ENCODE peak calls at places on chromosome 5, in six cellular contexts. E is SK-N-SH, N is sigmoid colon, F is A673, S is body of pancreas, Y is stomach. O is an unnamed sample.

GRCh38 chr5:150407097-150407720 is 5.5 kb downstream of the CD74 start:
- DNase-seq in E (no peak), N (no peak), F (no peak), S (no peak), Y (no peak), O (no peak)

GRCh38 chr5:125115180-125115495 is 368.7 kb upstream of the ZNF608 start:
- DNase-seq in E (no peak), N (no peak), F (no peak), S (no peak), Y (no peak), O (no peak)

GRCh38 chr5:43485406-43485805 is 1.7 kb upstream of the TMEM267 start:
- DNase-seq in E (no peak), N (no peak), F (no peak), S (no peak), Y (no peak), O (no peak)

GRCh38 chr5:97245371-97245770 is 62.3 kb upstream of the RIOK2 start:
- DNase-seq in E (no peak), N (no peak), F (no peak), S (no peak), Y (no peak), O (no peak)

GRCh38 chr5:61280205-61280604 is 51.9 kb upstream of the ZSWIM6 start:
- DNase-seq in E (no peak), N (no peak), F (peak; percentile 67), S (no peak), Y (no peak), O (peak; percentile 62)

GRCh38 chr5:168227973-168228615 is 63.4 kb upstream of the WWC1 start:
- DNase-seq in E (no peak), N (no peak), F (no peak), S (no peak), Y (no peak), O (no peak)

GRCh38 chr5:82610686-82611085 is 332.5 kb upstream of the RPS23 start:
- DNase-seq in E (no peak), N (no peak), F (no peak), S (no peak), Y (no peak), O (no peak)

GRCh38 chr5:140725799-140726471 is 25.7 kb downstream of the ZMAT2 start:
- DNase-seq in E (peak; percentile 62), N (peak; percentile 67), F (peak; percentile 87), S (peak; percentile 82), Y (peak; percentile 49), O (peak; percentile 60)

GRCh38 chr5:143887901-143888648 is 76.1 kb downstream of the HMHB1 start:
- DNase-seq in E (no peak), N (no peak), F (peak; percentile 52), S (no peak), Y (no peak), O (no peak)

DNA sequence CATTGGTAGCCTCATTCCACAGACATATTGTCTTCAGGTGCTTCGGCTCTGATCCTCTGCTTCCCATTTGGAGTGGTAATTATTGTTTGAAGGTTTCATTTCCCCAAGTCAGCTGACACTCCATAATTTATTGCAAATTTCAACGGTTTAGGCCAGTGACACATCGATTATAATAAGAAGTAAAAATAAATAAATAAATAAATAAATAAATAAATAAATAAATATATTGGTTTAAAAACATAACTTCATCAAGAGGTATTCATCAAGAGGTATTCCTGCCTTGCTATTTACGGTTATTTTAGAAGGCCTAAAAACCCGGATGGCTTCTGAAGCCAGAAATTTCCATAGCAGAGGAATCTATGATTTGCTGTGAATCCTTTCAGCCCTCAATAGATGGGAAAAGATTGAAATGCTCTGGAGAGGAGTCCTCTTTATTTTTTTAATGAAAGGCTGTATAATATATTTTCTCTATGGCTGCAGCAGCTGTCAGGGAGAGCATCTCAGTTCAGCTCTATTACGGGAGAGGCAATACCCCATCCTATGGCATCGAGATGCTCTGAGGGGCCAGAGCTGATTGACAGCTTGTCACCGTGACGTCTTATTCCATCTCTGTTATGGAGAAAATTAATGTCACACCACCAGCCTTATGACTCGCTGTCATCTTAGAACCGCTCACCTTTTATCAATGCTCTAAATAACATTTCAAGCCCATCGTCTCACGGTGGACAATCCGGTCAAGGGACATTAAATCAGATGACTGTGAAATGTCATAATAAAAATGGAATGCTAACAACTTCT is 273.3 kb downstream of the SLF1 start:
- DNase-seq in E (no peak), N (no peak), F (no peak), S (no peak), Y (no peak), O (no peak)
- H3K4me3 ChIP-seq in E (no peak overlapping the region), N (no peak overlapping the region), F (no peak overlapping the region), S (no peak overlapping the region), Y (no peak overlapping the region), O (no peak overlapping the region)

GRCh38 chr5:170747851-170748250 is 35.7 kb upstream of the GABRP start:
- DNase-seq in E (peak; percentile 59), N (no peak), F (no peak), S (no peak), Y (no peak), O (peak; percentile 34)
- TF ChIP-seq CTCF in E (peak; percentile 48), N (no peak), F (peak; percentile 30), S (peak; percentile 49), Y (no peak), O (no peak)

GRCh38 chr5:135625061-135625460 is 46.3 kb upstream of the CXCL14 start:
- DNase-seq in E (no peak), N (no peak), F (no peak), S (no peak), Y (no peak), O (no peak)
- H3K4me1 ChIP-seq in E (no peaks in the 10 kb centered on the region), N (peaks cover 11% of the 10 kb centered on the region), F (no peaks in the 10 kb centered on the region), S (no peaks in the 10 kb centered on the region), Y (no peaks in the 10 kb centered on the region), O (no peaks in the 10 kb centered on the region)

DNA sequence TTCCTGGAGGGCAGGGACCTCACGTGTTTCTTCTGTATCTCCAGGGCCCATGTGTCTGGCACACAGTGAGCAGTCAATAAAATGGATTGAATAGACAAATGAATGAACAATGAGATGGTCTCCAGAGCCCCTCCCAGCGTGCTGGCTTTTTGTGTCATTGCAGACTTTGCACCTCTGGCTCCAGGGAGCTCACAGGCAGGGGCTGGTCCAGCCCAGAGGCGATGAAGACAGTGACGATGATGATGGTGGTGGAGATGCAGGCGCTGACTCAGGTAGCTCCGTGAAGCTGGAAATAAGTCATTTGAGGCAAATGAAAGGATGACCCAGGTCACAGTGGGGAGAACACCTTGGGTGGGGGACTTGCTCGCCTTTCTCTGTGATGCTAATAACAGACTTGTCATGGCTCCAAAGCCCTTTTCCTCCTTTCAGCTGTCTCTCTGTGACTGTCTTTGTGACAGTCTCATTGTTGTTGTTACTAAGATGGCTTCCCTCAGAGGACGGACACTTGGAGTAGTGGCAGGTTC is 30.4 kb upstream of the FABP6 start:
- DNase-seq in E (no peak), N (no peak), F (no peak), S (no peak), Y (no peak), O (no peak)
- H3K4me3 ChIP-seq in E (peak overlapping the region; percentile 10), N (no peak overlapping the region), F (no peak overlapping the region), S (no peak overlapping the region), Y (peak overlapping the region; percentile 44), O (peak overlapping the region; percentile 46)

DNA sequence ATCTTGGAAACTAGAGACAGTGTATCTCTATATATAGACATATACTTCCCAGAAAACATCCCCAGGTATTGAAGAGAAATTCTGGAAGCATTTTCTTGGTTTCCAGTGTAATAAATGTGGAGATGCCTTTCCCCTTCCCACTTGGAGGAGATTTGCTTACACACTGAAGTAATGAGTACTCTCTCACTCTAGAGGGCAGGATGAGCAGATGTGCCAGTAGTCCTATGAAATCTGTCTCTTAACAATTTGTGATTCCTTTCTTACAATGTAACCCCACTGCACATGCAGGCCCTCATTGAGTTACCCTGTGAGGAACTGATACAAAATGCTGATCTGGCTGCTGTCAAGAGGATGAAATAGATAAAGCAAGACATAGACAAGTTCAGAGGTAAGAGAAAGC is 567.2 kb downstream of the SLCO4C1 start:
- DNase-seq in E (peak; percentile 9), N (no peak), F (peak; percentile 3), S (no peak), Y (no peak), O (no peak)
- TF ChIP-seq CTCF in E (peak; percentile 26), N (no peak), F (peak; percentile 36), S (no peak), Y (no peak), O (no peak)

GRCh38 chr5:77990020-77990419 is 213.9 kb upstream of the TBCA start:
- DNase-seq in E (peak; percentile 41), N (no peak), F (no peak), S (no peak), Y (no peak), O (no peak)

GRCh38 chr5:77993141-77993540 is 217.0 kb upstream of the TBCA start:
- DNase-seq in E (no peak), N (no peak), F (no peak), S (no peak), Y (no peak), O (no peak)

GRCh38 chr5:77987988-77988387 is 211.8 kb upstream of the TBCA start:
- DNase-seq in E (no peak), N (no peak), F (no peak), S (no peak), Y (no peak), O (no peak)

GRCh38 chr5:77993799-77994318 is 217.7 kb upstream of the TBCA start:
- DNase-seq in E (no peak), N (no peak), F (no peak), S (no peak), Y (no peak), O (no peak)

GRCh38 chr5:77991084-77991483 is 214.9 kb upstream of the TBCA start:
- DNase-seq in E (no peak), N (no peak), F (no peak), S (no peak), Y (no peak), O (no peak)
- H3K4me1 ChIP-seq in E (no peaks in the 10 kb centered on the region), N (no peaks in the 10 kb centered on the region), F (peaks cover 13% of the 10 kb centered on the region), S (no peaks in the 10 kb centered on the region), Y (peaks cover 9% of the 10 kb centered on the region), O (no peaks in the 10 kb centered on the region)

GRCh38 chr5:151430731-151431130 is 16.7 kb upstream of the SLC36A1 start:
- DNase-seq in E (no peak), N (no peak), F (no peak), S (no peak), Y (no peak), O (no peak)

GRCh38 chr5:151424892-151425523 is 22.4 kb upstream of the SLC36A1 start:
- DNase-seq in E (no peak), N (no peak), F (no peak), S (no peak), Y (no peak), O (no peak)

GRCh38 chr5:151432210-151432609 is 15.2 kb upstream of the SLC36A1 start:
- DNase-seq in E (no peak), N (no peak), F (no peak), S (no peak), Y (no peak), O (no peak)

GRCh38 chr5:151427258-151427657 is 20.1 kb upstream of the SLC36A1 start:
- DNase-seq in E (no peak), N (no peak), F (no peak), S (no peak), Y (no peak), O (no peak)
- H3K4me3 ChIP-seq in E (no peak overlapping the region), N (no peak overlapping the region), F (no peak overlapping the region), S (no peak overlapping the region), Y (no peak overlapping the region), O (no peak overlapping the region)